ENCODE peak calls at places on chromosomes 11 and 22, in six cellular contexts. One of them, this sample, is unnamed.

GRCh38 chr22:17107547-17107810 is 13.7 kb downstream of the TMEM121B start:
- DNase-seq in foreskin fibroblast: no peak
- DNase-seq in fibroblast of lung: no peak
- DNase-seq in bronchial epithelial cell: no peak
- DNase-seq in upper lobe of left lung: no peak
- DNase-seq in pancreas: no peak
- DNase-seq in this sample: no peak

GRCh38 chr11:9263840-9264380 is 1.2 kb downstream of the DENND5A start:
- DNase-seq in foreskin fibroblast: peak
- DNase-seq in fibroblast of lung: peak
- DNase-seq in bronchial epithelial cell: no peak
- DNase-seq in upper lobe of left lung: no peak
- DNase-seq in pancreas: no peak
- DNase-seq in this sample: peak

GRCh38 chr11:75107187-75107586 is 10.5 kb upstream of the OR2AT4 start:
- DNase-seq in foreskin fibroblast: peak
- DNase-seq in fibroblast of lung: no peak
- DNase-seq in bronchial epithelial cell: peak
- DNase-seq in upper lobe of left lung: no peak
- DNase-seq in pancreas: no peak
- DNase-seq in this sample: peak

GRCh38 chr11:59706518-59707285 is 6.9 kb downstream of the OR10V1 start:
- DNase-seq in foreskin fibroblast: peak
- DNase-seq in fibroblast of lung: peak
- DNase-seq in bronchial epithelial cell: peak
- DNase-seq in upper lobe of left lung: no peak
- DNase-seq in pancreas: no peak
- DNase-seq in this sample: peak

GRCh38 chr11:88656315-88656714 is 318.8 kb upstream of the CTSC start:
- DNase-seq in foreskin fibroblast: no peak
- DNase-seq in fibroblast of lung: no peak
- DNase-seq in bronchial epithelial cell: no peak
- DNase-seq in upper lobe of left lung: no peak
- DNase-seq in pancreas: no peak
- DNase-seq in this sample: no peak

GRCh38 chr11:120375076-120375475 is 38.9 kb downstream of the ARHGEF12 start:
- DNase-seq in foreskin fibroblast: no peak
- DNase-seq in fibroblast of lung: no peak
- DNase-seq in bronchial epithelial cell: no peak
- DNase-seq in upper lobe of left lung: no peak
- DNase-seq in pancreas: no peak
- DNase-seq in this sample: peak

GRCh38 chr22:17588606-17589005 is 25.3 kb downstream of the SLC25A18 start:
- DNase-seq in foreskin fibroblast: no peak
- DNase-seq in fibroblast of lung: no peak
- DNase-seq in bronchial epithelial cell: no peak
- DNase-seq in upper lobe of left lung: no peak
- DNase-seq in pancreas: no peak
- DNase-seq in this sample: no peak

GRCh38 chr11:79165908-79166307 is 274.9 kb downstream of the TENM4 start:
- DNase-seq in foreskin fibroblast: no peak
- DNase-seq in fibroblast of lung: no peak
- DNase-seq in bronchial epithelial cell: peak
- DNase-seq in upper lobe of left lung: no peak
- DNase-seq in pancreas: no peak
- DNase-seq in this sample: no peak

GRCh38 chr11:74232316-74232950 is 61.3 kb downstream of the PPME1 start:
- DNase-seq in foreskin fibroblast: no peak
- DNase-seq in fibroblast of lung: no peak
- DNase-seq in bronchial epithelial cell: no peak
- DNase-seq in upper lobe of left lung: no peak
- DNase-seq in pancreas: no peak
- DNase-seq in this sample: no peak

GRCh38 chr11:95884364-95884763 is 39.5 kb downstream of the MTMR2 start:
- DNase-seq in foreskin fibroblast: peak
- DNase-seq in fibroblast of lung: peak
- DNase-seq in bronchial epithelial cell: peak
- DNase-seq in upper lobe of left lung: no peak
- DNase-seq in pancreas: no peak
- DNase-seq in this sample: peak

GRCh38 chr22:36332623-36333331 is 55.0 kb downstream of the MYH9 start:
- DNase-seq in foreskin fibroblast: peak
- DNase-seq in fibroblast of lung: no peak
- DNase-seq in bronchial epithelial cell: peak
- DNase-seq in upper lobe of left lung: no peak
- DNase-seq in pancreas: no peak
- DNase-seq in this sample: peak

GRCh38 chr22:20751185-20751851 is 22.6 kb upstream of the SERPIND1 start:
- DNase-seq in foreskin fibroblast: peak
- DNase-seq in fibroblast of lung: peak
- DNase-seq in bronchial epithelial cell: no peak
- DNase-seq in upper lobe of left lung: no peak
- DNase-seq in pancreas: no peak
- DNase-seq in this sample: peak

GRCh38 chr11:15976433-15977045 is 379.8 kb downstream of the SOX6 start:
- DNase-seq in foreskin fibroblast: peak
- DNase-seq in fibroblast of lung: no peak
- DNase-seq in bronchial epithelial cell: peak
- DNase-seq in upper lobe of left lung: no peak
- DNase-seq in pancreas: no peak
- DNase-seq in this sample: peak

GRCh38 chr11:12157241-12157661 is 46.9 kb downstream of the MICAL2 start:
- DNase-seq in foreskin fibroblast: peak
- DNase-seq in fibroblast of lung: peak
- DNase-seq in bronchial epithelial cell: no peak
- DNase-seq in upper lobe of left lung: no peak
- DNase-seq in pancreas: no peak
- DNase-seq in this sample: peak

GRCh38 chr11:72758690-72759389 is 6.6 kb upstream of the ARAP1 start:
- DNase-seq in foreskin fibroblast: no peak
- DNase-seq in fibroblast of lung: peak
- DNase-seq in bronchial epithelial cell: no peak
- DNase-seq in upper lobe of left lung: no peak
- DNase-seq in pancreas: no peak
- DNase-seq in this sample: peak

GRCh38 chr11:79174045-79175008 is 266.5 kb downstream of the TENM4 start:
- DNase-seq in foreskin fibroblast: peak
- DNase-seq in fibroblast of lung: peak
- DNase-seq in bronchial epithelial cell: no peak
- DNase-seq in upper lobe of left lung: no peak
- DNase-seq in pancreas: no peak
- DNase-seq in this sample: no peak

GRCh38 chr11:131460931-131461330 is 90.5 kb downstream of the NTM start:
- DNase-seq in foreskin fibroblast: no peak
- DNase-seq in fibroblast of lung: no peak
- DNase-seq in bronchial epithelial cell: no peak
- DNase-seq in upper lobe of left lung: no peak
- DNase-seq in pancreas: no peak
- DNase-seq in this sample: no peak

GRCh38 chr22:19713650-19714319 is 518 bp upstream of the SEPTIN5 start:
- DNase-seq in foreskin fibroblast: no peak
- DNase-seq in fibroblast of lung: no peak
- DNase-seq in bronchial epithelial cell: no peak
- DNase-seq in upper lobe of left lung: peak
- DNase-seq in pancreas: no peak
- DNase-seq in this sample: no peak

DNA sequence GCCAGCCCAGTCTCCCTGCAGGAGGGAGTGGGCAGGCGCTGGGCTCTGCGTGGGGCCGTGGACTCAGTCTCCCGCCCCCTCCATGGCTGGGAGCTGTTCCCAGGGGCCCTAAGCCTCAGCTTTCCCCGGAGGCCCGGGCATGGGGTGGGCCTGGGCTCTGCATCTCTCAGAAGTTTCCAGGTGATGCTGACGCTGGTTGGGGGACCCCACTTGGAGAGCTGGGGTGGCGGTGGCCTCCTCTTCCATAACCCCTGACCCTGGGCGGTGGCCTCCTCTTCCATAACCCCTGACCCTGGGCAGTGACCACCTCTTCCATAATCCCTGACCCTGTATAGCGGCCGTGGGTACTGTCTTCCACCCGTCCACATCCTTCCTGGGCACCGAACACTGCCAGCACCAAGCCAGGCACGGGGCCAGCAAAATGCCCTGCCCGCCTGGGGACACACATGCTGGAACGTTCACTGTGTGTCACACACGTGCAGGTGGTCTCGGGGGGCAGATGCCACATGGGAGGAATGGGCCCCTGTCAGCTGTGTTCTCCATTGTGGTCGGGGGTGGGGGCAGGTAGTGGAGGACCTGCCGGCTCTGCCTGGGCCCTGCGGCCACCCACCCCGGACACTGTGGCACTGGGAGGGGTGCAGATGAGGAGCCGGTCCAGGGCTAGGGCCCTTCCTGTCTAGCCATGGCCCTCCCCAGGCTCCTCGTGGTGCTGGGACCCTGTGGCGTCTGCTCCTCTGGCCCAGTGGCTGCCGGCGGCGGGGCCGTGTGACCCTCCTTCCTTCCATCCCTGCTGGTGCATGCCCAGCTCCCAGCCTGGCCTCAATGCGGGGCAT is 10.7 kb downstream of the BRSK2 start:
- DNase-seq in foreskin fibroblast: no peak
- DNase-seq in fibroblast of lung: no peak
- DNase-seq in bronchial epithelial cell: no peak
- DNase-seq in upper lobe of left lung: peak
- DNase-seq in pancreas: no peak
- DNase-seq in this sample: no peak
- TF ChIP-seq CTCF in foreskin fibroblast: no peak
- TF ChIP-seq CTCF in fibroblast of lung: no peak
- TF ChIP-seq CTCF in bronchial epithelial cell: no peak
- TF ChIP-seq CTCF in upper lobe of left lung: no peak
- TF ChIP-seq CTCF in pancreas: no peak
- TF ChIP-seq CTCF in this sample: no peak

GRCh38 chr11:76292583-76293188 is 86.4 kb upstream of the WNT11 start:
- DNase-seq in foreskin fibroblast: no peak
- DNase-seq in fibroblast of lung: no peak
- DNase-seq in bronchial epithelial cell: no peak
- DNase-seq in upper lobe of left lung: no peak
- DNase-seq in pancreas: no peak
- DNase-seq in this sample: no peak

GRCh38 chr11:76287227-76287626 is 80.9 kb upstream of the WNT11 start:
- DNase-seq in foreskin fibroblast: no peak
- DNase-seq in fibroblast of lung: no peak
- DNase-seq in bronchial epithelial cell: no peak
- DNase-seq in upper lobe of left lung: no peak
- DNase-seq in pancreas: no peak
- DNase-seq in this sample: no peak

GRCh38 chr11:76293189-76293631 is 86.9 kb upstream of the WNT11 start:
- DNase-seq in foreskin fibroblast: no peak
- DNase-seq in fibroblast of lung: no peak
- DNase-seq in bronchial epithelial cell: no peak
- DNase-seq in upper lobe of left lung: no peak
- DNase-seq in pancreas: no peak
- DNase-seq in this sample: no peak

GRCh38 chr11:76288166-76288978 is 82.1 kb upstream of the WNT11 start:
- DNase-seq in foreskin fibroblast: no peak
- DNase-seq in fibroblast of lung: no peak
- DNase-seq in bronchial epithelial cell: no peak
- DNase-seq in upper lobe of left lung: peak
- DNase-seq in pancreas: no peak
- DNase-seq in this sample: no peak

GRCh38 chr11:76291576-76292526 is 85.5 kb upstream of the WNT11 start:
- DNase-seq in foreskin fibroblast: no peak
- DNase-seq in fibroblast of lung: no peak
- DNase-seq in bronchial epithelial cell: no peak
- DNase-seq in upper lobe of left lung: no peak
- DNase-seq in pancreas: no peak
- DNase-seq in this sample: no peak
- H3K4me3 ChIP-seq in foreskin fibroblast: no peak
- H3K4me3 ChIP-seq in fibroblast of lung: no peak
- H3K4me3 ChIP-seq in bronchial epithelial cell: no peak
- H3K4me3 ChIP-seq in upper lobe of left lung: no peak
- H3K4me3 ChIP-seq in pancreas: no peak
- H3K4me3 ChIP-seq in this sample: no peak

GRCh38 chr22:24115247-24116207 is 65.8 kb upstream of the SUSD2 start:
- DNase-seq in foreskin fibroblast: no peak
- DNase-seq in fibroblast of lung: no peak
- DNase-seq in bronchial epithelial cell: no peak
- DNase-seq in upper lobe of left lung: no peak
- DNase-seq in pancreas: no peak
- DNase-seq in this sample: no peak

GRCh38 chr22:24120029-24120428 is 61.3 kb upstream of the SUSD2 start:
- DNase-seq in foreskin fibroblast: no peak
- DNase-seq in fibroblast of lung: peak
- DNase-seq in bronchial epithelial cell: no peak
- DNase-seq in upper lobe of left lung: no peak
- DNase-seq in pancreas: no peak
- DNase-seq in this sample: peak

GRCh38 chr22:24119476-24119875 is 61.8 kb upstream of the SUSD2 start:
- DNase-seq in foreskin fibroblast: no peak
- DNase-seq in fibroblast of lung: no peak
- DNase-seq in bronchial epithelial cell: no peak
- DNase-seq in upper lobe of left lung: peak
- DNase-seq in pancreas: no peak
- DNase-seq in this sample: no peak

GRCh38 chr22:24118689-24119384 is 62.5 kb upstream of the SUSD2 start:
- DNase-seq in foreskin fibroblast: no peak
- DNase-seq in fibroblast of lung: no peak
- DNase-seq in bronchial epithelial cell: no peak
- DNase-seq in upper lobe of left lung: no peak
- DNase-seq in pancreas: no peak
- DNase-seq in this sample: no peak

DNA sequence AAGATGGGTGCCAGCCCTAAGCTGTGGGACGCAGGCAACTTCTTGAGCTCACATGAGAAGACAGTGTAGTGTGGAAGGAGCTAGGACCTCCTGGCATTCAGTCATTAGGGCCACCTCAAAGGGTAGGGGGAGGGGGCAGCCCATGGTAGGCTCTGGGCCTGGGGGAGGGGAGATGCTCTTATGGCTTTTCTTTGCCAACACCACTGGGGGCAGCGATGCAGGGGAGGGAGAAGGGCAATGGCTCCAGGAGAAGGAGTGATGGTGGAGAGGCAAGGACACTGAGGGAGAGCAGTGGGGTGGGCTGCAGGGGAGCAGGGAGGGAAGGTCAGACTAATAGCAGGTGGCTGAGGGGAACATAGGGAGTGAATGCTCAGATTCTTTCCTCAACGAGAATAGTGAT is 63.3 kb upstream of the SUSD2 start:
- DNase-seq in foreskin fibroblast: no peak
- DNase-seq in fibroblast of lung: no peak
- DNase-seq in bronchial epithelial cell: no peak
- DNase-seq in upper lobe of left lung: no peak
- DNase-seq in pancreas: no peak
- DNase-seq in this sample: no peak
- TF ChIP-seq CTCF in foreskin fibroblast: no peak
- TF ChIP-seq CTCF in fibroblast of lung: no peak
- TF ChIP-seq CTCF in bronchial epithelial cell: no peak
- TF ChIP-seq CTCF in upper lobe of left lung: no peak
- TF ChIP-seq CTCF in pancreas: no peak
- TF ChIP-seq CTCF in this sample: no peak

DNA sequence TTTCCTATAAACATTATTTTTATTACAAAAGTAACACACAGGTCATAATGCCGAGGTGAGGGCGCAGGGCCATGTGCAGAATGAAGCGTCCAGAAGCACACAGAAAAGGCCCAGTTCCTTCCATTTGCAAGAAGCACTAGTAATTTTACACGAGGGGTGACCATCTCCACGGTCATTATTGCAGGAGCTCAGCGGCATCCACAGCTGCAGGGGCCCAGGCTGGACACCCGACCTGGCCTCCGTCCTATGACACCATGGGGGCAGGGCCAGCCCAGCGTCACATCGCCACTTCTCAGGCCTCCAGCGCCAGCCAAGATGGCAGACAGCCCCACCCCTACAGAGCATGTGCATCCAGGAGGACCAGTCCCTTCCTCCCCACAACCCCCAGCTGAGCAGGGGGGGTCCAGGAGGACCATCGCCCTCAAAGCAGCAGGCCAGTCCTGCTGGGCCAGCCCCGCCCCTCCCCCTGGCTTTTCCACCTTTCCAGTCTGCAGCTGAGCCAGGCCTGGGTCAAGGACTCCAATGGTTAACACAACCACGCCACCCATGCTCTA is 3.5 kb downstream of the IGF2 start:
- DNase-seq in foreskin fibroblast: no peak
- DNase-seq in fibroblast of lung: no peak
- DNase-seq in bronchial epithelial cell: no peak
- DNase-seq in upper lobe of left lung: peak
- DNase-seq in pancreas: no peak
- DNase-seq in this sample: no peak
- H3K4me3 ChIP-seq in foreskin fibroblast: no peak
- H3K4me3 ChIP-seq in fibroblast of lung: no peak
- H3K4me3 ChIP-seq in bronchial epithelial cell: no peak
- H3K4me3 ChIP-seq in upper lobe of left lung: no peak
- H3K4me3 ChIP-seq in pancreas: no peak
- H3K4me3 ChIP-seq in this sample: no peak